ENCODE peak calls at places on chromosomes 16 and 17, in ten cellular contexts. O is fibroblast of gingiva; X is Daoy; E is MCF 10A; Z is NCI-H226; T is T-helper 1 cell; P is naive thymus-derived CD8-positive, alpha-beta T cell; C is adrenal gland; A is fibroblast of pulmonary artery; G is hippocampal formation. F is an unnamed sample.

GRCh38 chr16:78522327-78522726 is 422.9 kb downstream of the WWOX start:
- DNase-seq in O (no peak), P (no peak), G (no peak), Z (no peak), X (no peak), E (no peak), T (no peak), A (no peak), C (no peak), F (no peak)

GRCh38 chr17:1492249-1493206 is at the start of gene MYO1C:
- DNase-seq in X (no peak), A (no peak), T (no peak), C (peak), Z (no peak), E (no peak), G (no peak), P (no peak), O (no peak), F (no peak)

GRCh38 chr16:68385371-68385770 is 62.9 kb downstream of the SMPD3 start:
- DNase-seq in Z (no peak), A (no peak), O (no peak), E (no peak), T (no peak), C (no peak), X (no peak), P (no peak), G (no peak), F (no peak)

GRCh38 chr16:12257926-12258561 is 281.5 kb downstream of the SNX29 start:
- DNase-seq in P (no peak), X (no peak), A (no peak), O (no peak), E (no peak), T (no peak), C (no peak), Z (no peak), G (peak), F (no peak)

GRCh38 chr16:68884867-68885266 is 41.5 kb downstream of the TANGO6 start:
- DNase-seq in A (peak), P (no peak), X (no peak), C (no peak), Z (no peak), O (no peak), G (no peak), E (no peak), T (no peak), F (no peak)

GRCh38 chr17:4850236-4850635 is 17.1 kb downstream of the MINK1 start:
- DNase-seq in P (no peak), A (no peak), E (peak), X (no peak), G (no peak), Z (no peak), C (no peak), O (no peak), T (no peak), F (peak)

GRCh38 chr17:80259642-80260535 is 763 bp upstream of the RNF213 start:
- DNase-seq in Z (peak), A (peak), E (peak), X (peak), G (peak), C (peak), T (peak), O (peak), P (peak), F (peak)

GRCh38 chr17:72976971-72977767 is 115.3 kb downstream of the SLC39A11 start:
- DNase-seq in C (peak), O (peak), P (no peak), T (no peak), A (peak), X (peak), G (peak), Z (peak), E (peak), F (peak)

GRCh38 chr17:77966476-77966875 is 8.0 kb downstream of the TNRC6C start:
- DNase-seq in G (no peak), T (no peak), E (no peak), O (no peak), P (no peak), Z (no peak), A (no peak), X (no peak), C (no peak), F (no peak)

GRCh38 chr16:56013962-56014552 is 138.9 kb upstream of the CES5A start:
- DNase-seq in O (no peak), P (no peak), C (peak), T (peak), Z (peak), E (peak), A (peak), X (peak), G (peak), F (peak)

GRCh38 chr16:19524356-19524865 is 669 bp downstream of the CCP110 start:
- DNase-seq in P (no peak), C (no peak), G (peak), X (no peak), Z (no peak), E (no peak), T (no peak), O (no peak), A (no peak), F (peak)

GRCh38 chr16:1773703-1774455 is 945 bp upstream of the MRPS34 start:
- DNase-seq in C (peak), E (peak), G (no peak), A (no peak), P (no peak), T (no peak), O (peak), Z (no peak), X (no peak), F (peak)

GRCh38 chr17:39080416-39081179 is 70.8 kb downstream of the PLXDC1 start:
- DNase-seq in P (no peak), E (peak), Z (no peak), O (peak), A (peak), C (peak), G (no peak), X (peak), T (no peak), F (no peak)

GRCh38 chr17:50474523-50474922 is 4.1 kb upstream of the RSAD1 start:
- DNase-seq in O (no peak), P (no peak), C (no peak), Z (no peak), G (no peak), X (no peak), T (no peak), E (no peak), A (no peak), F (no peak)

F was measured in mammary epithelial cell.